ENCODE peak calls at places on chromosomes 11 and 22, in six cellular contexts. C is cardiac fibroblast, P is head of caudate nucleus, Q is germinal center, A is left ventricle myocardium inferior, G is HCT116. N is an unnamed sample.

GRCh38 chr22:44386386-44387035 is 73.8 kb upstream of the SHISAL1 start:
- DNase-seq in C (no peak), P (no peak), Q (no peak), A (no peak), G (no peak), N (no peak)

GRCh38 chr22:44828193-44828592 is 75.8 kb downstream of the ARHGAP8 start:
- DNase-seq in C (peak; percentile 2), A (no peak), Q (peak; percentile 46), G (no peak), P (no peak), N (no peak)

GRCh38 chr11:47599821-47600377 is 5.7 kb upstream of the C1QTNF4 start:
- DNase-seq in A (no peak), P (no peak), C (no peak), Q (no peak), G (no peak), N (no peak)

GRCh38 chr11:132895340-132895739 is 637.0 kb downstream of the OPCML start:
- DNase-seq in P (no peak), C (peak; percentile 9), Q (no peak), A (no peak), G (no peak), N (no peak)

GRCh38 chr11:118210323-118210722 is 14.5 kb downstream of the JAML start:
- DNase-seq in A (no peak), G (no peak), C (no peak), P (no peak), Q (no peak), N (no peak)

GRCh38 chr22:49564054-49564453 is 263.6 kb downstream of the BRD1 start:
- DNase-seq in Q (no peak), P (no peak), C (no peak), A (no peak), G (no peak), N (no peak)

GRCh38 chr11:64021742-64022067 is 14.0 kb upstream of the FLRT1 start:
- DNase-seq in P (no peak), Q (no peak), G (no peak), C (no peak), A (peak; percentile 42), N (no peak)

GRCh38 chr11:67634366-67635230 is 4.9 kb upstream of the NUDT8 start:
- DNase-seq in P (no peak), Q (no peak), A (no peak), C (no peak), G (no peak), N (no peak)

GRCh38 chr11:61549662-61550568 is 31.0 kb downstream of the SYT7 start:
- DNase-seq in C (no peak), A (peak; percentile 49), G (no peak), P (peak; percentile 35), Q (no peak), N (no peak)

GRCh38 chr11:15780354-15780753 is 576.0 kb downstream of the SOX6 start:
- DNase-seq in P (no peak), G (no peak), C (no peak), Q (no peak), A (no peak), N (no peak)

GRCh38 chr11:74371269-74372039 is 26.8 kb downstream of the PGM2L1 start:
- DNase-seq in P (no peak), Q (no peak), C (peak; percentile 65), G (no peak), A (no peak), N (no peak)

GRCh38 chr11:101458161-101458560 is 125.6 kb downstream of the TRPC6 start:
- DNase-seq in A (no peak), G (no peak), Q (no peak), P (no peak), C (peak; percentile 75), N (no peak)

GRCh38 chr11:27371490-27371889 is 8.5 kb upstream of the CCDC34 start:
- DNase-seq in C (no peak), G (no peak), P (no peak), A (no peak), Q (no peak), N (no peak)

GRCh38 chr11:37788141-37788877 is 1190.3 kb upstream of the RAG2 start:
- DNase-seq in Q (no peak), P (no peak), A (no peak), G (no peak), C (peak; percentile 95), N (no peak)

GRCh38 chr11:69309800-69310280 is 15.9 kb downstream of the MYEOV start:
- DNase-seq in A (no peak), P (no peak), C (no peak), G (no peak), Q (no peak), N (no peak)

GRCh38 chr11:76700177-76701100 is 29.9 kb upstream of the LRRC32 start:
- DNase-seq in C (peak; percentile 88), G (peak; percentile 79), A (no peak), P (no peak), Q (no peak), N (no peak)